ENCODE peak calls at places on chromosome 1, in eight cellular contexts. B is skeletal muscle cell; K is stimulated activated CD8-positive, alpha-beta memory T cell treated with anti-CD3 and anti-CD28 coated beads, Interleukin-7, amount 100 ng/mL, for 24 hours; F is stimulated activated CD4-positive, alpha-beta T cell treated with anti-CD3 and anti-CD28 coated beads, Interleukin-15, amount 100 ng/mL, for 1 hour; W is ureter; T is naive B cell; D is fibroblast of mammary gland; C is amniotic stem cell. J is an unnamed sample.

GRCh38 chr1:159838715-159839114 is 12.0 kb downstream of the SLAMF8 start:
- DNase-seq in F (no peak), C (no peak), W (no peak), D (no peak), K (no peak), B (no peak), T (no peak), J (no peak)

GRCh38 chr1:59418361-59418760 is 121.5 kb downstream of the FGGY start:
- DNase-seq in F (no peak), T (no peak), W (no peak), C (no peak), D (no peak), B (no peak), K (no peak), J (no peak)

GRCh38 chr1:198681247-198681646 is 42.4 kb downstream of the PTPRC start:
- DNase-seq in W (no peak), F (no peak), K (no peak), B (no peak), D (no peak), T (no peak), C (no peak), J (no peak)

GRCh38 chr1:169312084-169312954 is 55.3 kb downstream of the NME7 start:
- DNase-seq in W (no peak), C (peak), B (peak), K (peak), T (no peak), F (no peak), D (peak), J (no peak)

GRCh38 chr1:3940081-3940755 is 40.1 kb upstream of the C1orf174 start:
- DNase-seq in F (no peak), B (no peak), W (no peak), D (no peak), K (no peak), T (no peak), C (no peak), J (no peak)

GRCh38 chr1:41322101-41322661 is 39.1 kb upstream of the FOXO6 start:
- DNase-seq in W (no peak), K (no peak), T (no peak), C (no peak), D (no peak), F (no peak), B (no peak), J (peak)

GRCh38 chr1:11178021-11179015 is 10.8 kb upstream of the ANGPTL7 start:
- DNase-seq in K (no peak), F (no peak), B (no peak), T (no peak), D (peak), W (no peak), C (no peak), J (no peak)

GRCh38 chr1:67307251-67308060 is at the start of gene IL12RB2:
- DNase-seq in F (peak), W (no peak), K (no peak), T (peak), B (no peak), C (no peak), D (no peak), J (no peak)

GRCh38 chr1:14135070-14135469 is 435.1 kb downstream of the PRDM2 start:
- DNase-seq in F (no peak), K (no peak), C (no peak), T (no peak), D (no peak), B (no peak), W (no peak), J (no peak)

GRCh38 chr1:7363481-7363880 is 407.6 kb upstream of the VAMP3 start:
- DNase-seq in C (no peak), K (no peak), B (no peak), F (no peak), W (no peak), T (no peak), D (no peak), J (no peak)

GRCh38 chr1:46517010-46517600 is 27.5 kb downstream of the DMBX1 start:
- DNase-seq in C (no peak), F (no peak), K (no peak), B (no peak), D (no peak), T (no peak), W (peak), J (peak)